ENCODE peak calls at places on chromosome 20, in seven cellular contexts. M is aorta, C is NCI-H446, U is COR-L47, Q is left lung, G is fibroblast of pulmonary artery, E is neural progenitor cell. A is an unnamed sample.
A peak's percentile ranks its signal among the peaks of the same experiment; 100 is the strongest.

GRCh38 chr20:62980380-62980960 is 26.3 kb downstream of the BHLHE23 start:
- DNase-seq in U (peak; percentile 89), C (no peak), G (no peak), M (no peak), Q (no peak), E (no peak), A (no peak)

GRCh38 chr20:38937978-38938473 is 11.8 kb downstream of the FAM83D start:
- DNase-seq in E (no peak), G (no peak), C (no peak), Q (no peak), M (no peak), U (no peak), A (no peak)

GRCh38 chr20:661474-662288 is 8.7 kb upstream of the SRXN1 start:
- DNase-seq in M (no peak), C (no peak), Q (no peak), E (peak; percentile 49), U (no peak), G (no peak), A (no peak)

GRCh38 chr20:35823937-35824336 is 52.1 kb downstream of the PHF20 start:
- DNase-seq in M (no peak), Q (no peak), E (peak; percentile 9), G (no peak), U (no peak), C (no peak), A (no peak)

GRCh38 chr20:8639112-8639778 is 429.6 kb upstream of the PLCB4 start:
- DNase-seq in C (no peak), Q (no peak), U (peak; percentile 76), G (no peak), E (peak; percentile 57), M (no peak), A (no peak)

GRCh38 chr20:57790176-57790575 is 80.4 kb upstream of the PMEPA1 start:
- DNase-seq in U (no peak), Q (no peak), G (no peak), C (no peak), M (no peak), E (no peak), A (no peak)

GRCh38 chr20:21064924-21065323 is 41.2 kb downstream of the LINC00237 start:
- DNase-seq in C (no peak), Q (no peak), U (no peak), E (no peak), G (no peak), M (no peak), A (no peak)

GRCh38 chr20:32450484-32451061 is 92.4 kb downstream of the ASXL1 start:
- DNase-seq in C (no peak), Q (no peak), M (no peak), G (no peak), E (peak; percentile 64), U (no peak), A (no peak)

GRCh38 chr20:48025061-48025515 is 239.8 kb upstream of the SULF2 start:
- DNase-seq in C (peak; percentile 81), E (peak; percentile 49), M (peak; percentile 78), U (no peak), G (peak; percentile 88), Q (peak; percentile 54), A (peak; percentile 98)

GRCh38 chr20:34615477-34615876 is 57.0 kb downstream of the MAP1LC3A start:
- DNase-seq in Q (no peak), U (no peak), E (no peak), M (no peak), G (peak; percentile 50), C (no peak), A (peak; percentile 39)

GRCh38 chr20:6698056-6698455 is 69.4 kb upstream of the BMP2 start:
- DNase-seq in C (no peak), G (no peak), Q (no peak), U (no peak), E (peak; percentile 16), M (no peak), A (no peak)

GRCh38 chr20:8790442-8791074 is 278.3 kb upstream of the PLCB4 start:
- DNase-seq in E (peak; percentile 58), U (peak; percentile 22), G (peak; percentile 74), C (peak; percentile 65), Q (no peak), M (no peak), A (peak; percentile 70)

GRCh38 chr20:39876974-39877615 is 811.9 kb downstream of the MAFB start:
- DNase-seq in G (no peak), E (no peak), U (no peak), C (peak; percentile 73), M (no peak), Q (no peak), A (no peak)

GRCh38 chr20:41249371-41249770 is 68.2 kb downstream of the ZHX3 start:
- DNase-seq in M (peak; percentile 86), E (peak; percentile 19), C (peak; percentile 61), G (peak; percentile 94), Q (peak; percentile 53), U (no peak), A (peak; percentile 92)

GRCh38 chr20:4076033-4076432 is 60.7 kb upstream of the RNF24 start:
- DNase-seq in C (no peak), G (no peak), Q (no peak), E (no peak), M (no peak), U (no peak), A (peak; percentile 56)

GRCh38 chr20:59519707-59520014 is 84.7 kb upstream of the PHACTR3 start:
- DNase-seq in M (no peak), E (no peak), U (no peak), C (no peak), Q (no peak), G (no peak), A (no peak)

GRCh38 chr20:32893878-32894483 is 35.3 kb downstream of the EFCAB8 start:
- DNase-seq in G (peak; percentile 17), M (no peak), E (peak; percentile 75), C (peak; percentile 21), Q (no peak), U (peak; percentile 27), A (peak; percentile 6)

GRCh38 chr20:62840244-62841197 is 21.1 kb downstream of the TCFL5 start:
- DNase-seq in M (no peak), U (no peak), Q (no peak), C (no peak), E (no peak), G (no peak), A (no peak)

GRCh38 chr20:38255389-38255788 is 5.1 kb downstream of the KIAA1755 start:
- DNase-seq in Q (no peak), U (no peak), M (no peak), G (peak; percentile 30), C (no peak), E (no peak), A (peak; percentile 79)

GRCh38 chr20:1473244-1473635 is 6.6 kb upstream of the NSFL1C start:
- DNase-seq in Q (no peak), E (no peak), G (no peak), M (no peak), C (no peak), U (no peak), A (no peak)

GRCh38 chr20:19757487-19757972 is 528 bp upstream of the RIN2 start:
- DNase-seq in M (peak; percentile 93), U (peak; percentile 20), C (no peak), Q (peak; percentile 83), G (peak; percentile 79), E (peak; percentile 86), A (peak; percentile 77)

GRCh38 chr20:25295386-25296093 is 47.7 kb downstream of the PYGB start:
- DNase-seq in G (no peak), Q (no peak), U (no peak), E (no peak), C (no peak), M (peak; percentile 79), A (no peak)

GRCh38 chr20:1491891-1492642 is 847 bp upstream of the SIRPB2 start:
- DNase-seq in G (peak; percentile 31), Q (no peak), C (no peak), U (no peak), M (no peak), E (no peak), A (no peak)

GRCh38 chr20:32465092-32465900 is 107.2 kb downstream of the ASXL1 start:
- DNase-seq in M (no peak), C (no peak), U (no peak), G (peak; percentile 85), Q (peak; percentile 82), E (no peak), A (peak; percentile 87)

GRCh38 chr20:47318027-47318595 is 38.4 kb downstream of the ZMYND8 start:
- DNase-seq in G (peak; percentile 91), M (peak; percentile 54), C (no peak), E (peak; percentile 24), Q (no peak), U (no peak), A (peak; percentile 80)

GRCh38 chr20:19819149-19819548 is 61.1 kb downstream of the RIN2 start:
- DNase-seq in U (no peak), G (no peak), Q (no peak), M (no peak), C (no peak), E (no peak), A (no peak)

GRCh38 chr20:10832146-10832545 is 158.3 kb upstream of the JAG1 start:
- DNase-seq in M (no peak), E (no peak), U (no peak), C (no peak), Q (no peak), G (peak; percentile 4), A (no peak)

GRCh38 chr20:358891-359555 is 12.1 kb downstream of the NRSN2 start:
- DNase-seq in U (no peak), Q (no peak), E (no peak), C (no peak), M (no peak), G (no peak), A (peak; percentile 50)

GRCh38 chr20:35576816-35577215 is 34.9 kb downstream of the ERGIC3 start:
- DNase-seq in U (no peak), Q (no peak), G (no peak), M (no peak), E (no peak), C (no peak), A (no peak)

GRCh38 chr20:31823360-31824124 is 4.4 kb downstream of the MYLK2 start:
- DNase-seq in G (no peak), C (no peak), M (peak; percentile 47), U (no peak), E (no peak), Q (no peak), A (no peak)

GRCh38 chr20:19588731-19589130 is 169.3 kb upstream of the RIN2 start:
- DNase-seq in U (peak; percentile 18), G (no peak), E (no peak), C (peak; percentile 28), Q (no peak), M (no peak), A (no peak)

GRCh38 chr20:36465109-36466080 is 75.9 kb upstream of the MYL9 start:
- DNase-seq in E (peak; percentile 53), G (peak; percentile 65), M (peak; percentile 63), U (peak; percentile 56), C (peak; percentile 39), Q (no peak), A (peak; percentile 78)

GRCh38 chr20:7722564-7722963 is 217.7 kb downstream of the HAO1 start:
- DNase-seq in G (peak; percentile 92), Q (no peak), C (no peak), E (no peak), M (no peak), U (no peak), A (peak; percentile 63)

GRCh38 chr20:62938105-62938888 is at the start of gene GID8:
- DNase-seq in G (peak; percentile 49), Q (no peak), M (no peak), E (peak; percentile 81), C (no peak), U (no peak), A (peak; percentile 49)

GRCh38 chr20:34891166-34892062 is 15.0 kb downstream of the ACSS2 start:
- DNase-seq in Q (no peak), U (no peak), C (no peak), E (no peak), G (peak; percentile 80), M (no peak), A (peak; percentile 73)

GRCh38 chr20:56540415-56540814 is 7.4 kb downstream of the FAM209B start:
- DNase-seq in U (no peak), E (no peak), M (no peak), C (no peak), Q (no peak), G (peak; percentile 3), A (no peak)

GRCh38 chr20:21503345-21503744 is 10.5 kb downstream of the NKX2-2 start:
- DNase-seq in C (no peak), Q (no peak), M (no peak), U (no peak), G (no peak), E (no peak), A (peak; percentile 87)